ENCODE peak calls at places on chromosomes 7 and 10, in four cellular contexts. K, S, P and E are unnamed samples.

GRCh38 chr7:82319674-82320118 is 123.9 kb downstream of the CACNA2D1 start:
- DNase-seq in S (no peak), K (no peak), P (no peak), E (no peak)

GRCh38 chr7:6268023-6268908 is 4.2 kb downstream of the CYTH3 start:
- DNase-seq in K (no peak), S (no peak), P (no peak), E (no peak)

GRCh38 chr10:24826022-24826421 is 102.3 kb upstream of the ARHGAP21 start:
- DNase-seq in K (no peak), S (no peak), P (no peak), E (no peak)

GRCh38 chr7:144436500-144436899 is 33.0 kb upstream of the NOBOX start:
- DNase-seq in P (peak), S (no peak), K (no peak), E (no peak)

GRCh38 chr10:119608316-119609155 is 11.8 kb upstream of the TIAL1 start:
- DNase-seq in P (peak), K (no peak), S (no peak), E (no peak)

GRCh38 chr10:71472912-71473311 is 76.2 kb downstream of the CDH23 start:
- DNase-seq in K (no peak), P (no peak), S (no peak), E (no peak)

GRCh38 chr10:98460837-98461499 is 14.2 kb upstream of the HPS1 start:
- DNase-seq in S (no peak), P (peak), K (no peak), E (no peak)

GRCh38 chr7:47799529-47799928 is 148.7 kb downstream of the PKD1L1 start:
- DNase-seq in K (no peak), P (no peak), S (no peak), E (no peak)

GRCh38 chr7:159136442-159136841 is 8.2 kb downstream of the VIPR2 start:
- DNase-seq in K (no peak), S (no peak), P (no peak), E (no peak)

GRCh38 chr7:142876236-142876960 is 9.1 kb downstream of the TRPV6 start:
- DNase-seq in S (no peak), P (no peak), K (no peak), E (no peak)

GRCh38 chr10:86535057-86535882 is 13.7 kb upstream of the WAPL start:
- DNase-seq in K (no peak), S (no peak), P (peak), E (no peak)

GRCh38 chr7:139078399-139078798 is 31.1 kb downstream of the ZC3HAV1 start:
- DNase-seq in S (no peak), P (no peak), K (no peak), E (no peak)

GRCh38 chr10:35268791-35269257 is 67.5 kb upstream of the CCNY start:
- DNase-seq in S (no peak), K (no peak), P (no peak), E (no peak)

GRCh38 chr7:149719912-149720335 is 53.5 kb downstream of the ZNF467 start:
- DNase-seq in P (no peak), K (no peak), S (no peak), E (no peak)

GRCh38 chr10:49418328-49418727 is 22.4 kb upstream of the DRGX start:
- DNase-seq in S (no peak), P (no peak), K (no peak), E (no peak)

GRCh38 chr10:93083743-93084539 is 10.2 kb downstream of the CYP26A1 start:
- DNase-seq in P (no peak), K (no peak), S (no peak), E (no peak)

GRCh38 chr7:44539669-44540516 is 1.2 kb downstream of the NPC1L1 start:
- DNase-seq in S (no peak), P (no peak), K (no peak), E (no peak)
- TF ChIP-seq SUZ12 in S (no peak), P (no peak), K (no peak), E (no peak)

DNA sequence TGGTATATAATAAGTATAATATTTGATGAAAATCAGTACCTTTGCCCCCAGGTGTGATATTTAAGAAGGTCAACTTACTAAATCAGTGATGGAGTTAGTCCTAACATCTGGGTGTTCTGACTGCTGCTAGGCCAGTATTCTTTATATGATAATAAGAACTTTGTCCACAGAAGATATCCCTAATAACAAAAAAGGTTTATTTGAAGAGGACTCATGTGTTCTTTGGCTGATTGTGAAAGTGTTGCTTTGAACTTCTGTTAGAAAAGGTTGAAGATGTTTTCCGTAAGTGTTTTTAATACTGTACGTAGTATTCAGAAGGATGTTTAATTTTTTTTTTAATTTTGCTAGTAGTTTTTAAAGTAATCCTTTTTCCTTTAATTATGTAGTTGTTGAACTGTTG is 10.2 kb downstream of the PTEN start:
- DNase-seq in P (no peak), S (no peak), K (no peak), E (no peak)
- H3K4me3 ChIP-seq in P (no peak), S (peak), K (no peak), E (no peak)

DNA sequence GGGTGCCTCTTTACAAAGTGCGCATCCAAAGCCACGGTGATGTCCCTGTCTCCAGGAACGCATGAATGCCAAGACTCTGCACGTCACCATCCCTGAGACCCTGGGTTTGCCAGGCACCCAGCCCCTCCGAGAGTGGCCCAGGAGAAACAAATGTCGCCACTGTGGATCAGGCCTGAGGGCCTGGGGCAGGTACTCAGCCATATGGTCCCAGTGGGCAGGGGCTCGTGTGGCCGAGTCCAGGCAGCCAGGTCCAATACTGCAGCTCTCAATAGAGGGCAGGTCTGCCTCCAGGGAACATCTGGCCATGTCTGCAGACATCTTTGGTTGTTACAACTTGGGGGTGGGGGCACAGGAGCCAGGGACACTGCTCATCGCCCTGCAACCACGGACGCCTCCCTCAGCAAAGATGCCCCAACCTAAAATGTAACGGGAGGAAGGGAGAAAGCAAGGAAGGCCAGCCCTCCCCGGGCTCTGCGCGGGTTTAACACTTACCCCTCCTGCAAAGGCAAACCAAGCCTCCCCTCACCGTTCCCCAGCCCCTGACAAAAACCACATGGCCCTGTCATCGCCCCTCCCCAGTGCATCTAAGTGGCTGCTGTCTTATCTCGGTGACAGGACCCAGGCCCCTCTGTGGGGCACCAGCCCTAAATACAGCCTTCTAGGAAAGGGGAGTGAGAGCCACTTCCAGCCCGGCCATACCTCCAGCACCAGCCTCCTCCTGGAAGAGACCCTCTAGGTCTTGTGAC is 10.3 kb upstream of the PAPOLB start:
- DNase-seq in S (no peak), P (no peak), K (no peak), E (no peak)
- H3K9ac ChIP-seq in S (no peak), P (no peak), K (no peak), E (peak)

GRCh38 chr10:46228076-46229071 is 58.4 kb upstream of the ANTXRL start:
- DNase-seq in S (no peak), K (peak), P (peak), E (peak)

GRCh38 chr10:46227571-46228075 is 59.2 kb upstream of the ANTXRL start:
- DNase-seq in K (no peak), P (no peak), S (no peak), E (no peak)

GRCh38 chr10:46226232-46226631 is 60.6 kb upstream of the ANTXRL start:
- DNase-seq in K (no peak), P (no peak), S (no peak), E (no peak)

GRCh38 chr10:46225597-46225996 is 61.2 kb upstream of the ANTXRL start:
- DNase-seq in S (no peak), P (no peak), K (no peak), E (no peak)

GRCh38 chr10:46226900-46227558 is 59.8 kb upstream of the ANTXRL start:
- DNase-seq in S (no peak), P (no peak), K (no peak), E (no peak)
- TF ChIP-seq SUZ12 in S (no peak), P (no peak), K (no peak), E (no peak)

GRCh38 chr7:105677803-105678583 is 96.7 kb upstream of the EFCAB10 start:
- DNase-seq in K (no peak), P (no peak), S (peak), E (no peak)
- H3K4me3 ChIP-seq in K (no peak), P (no peak), S (no peak), E (no peak)